ENCODE peak calls at places on chromosomes 6 and 20, in six cellular contexts. Q is chondrocyte; L is GM23248; K is CD4-positive, CD25-positive, alpha-beta regulatory T cell; P is NCI-H1694 treated with DMSO at 0.1 percent for 48 hours; B is stimulated activated CD4-positive, alpha-beta T cell treated with anti-CD3 and anti-CD28 coated beads, Interleukin-15, amount 100 ng/mL, for 1 hour. M is an unnamed sample.

GRCh38 chr6:33947916-33948594 is 144.3 kb upstream of the MLN start:
- DNase-seq in L (no peak), P (no peak), K (no peak), Q (no peak), B (no peak), M (no peak)

GRCh38 chr6:162726997-162727346 is 594 bp downstream of the PRKN start:
- DNase-seq in P (no peak), L (peak; percentile 40), B (no peak), K (peak; percentile 26), Q (no peak), M (no peak)

GRCh38 chr6:36123270-36124139 is 6.8 kb upstream of the MAPK13 start:
- DNase-seq in P (peak; percentile 38), Q (no peak), B (peak; percentile 77), L (peak; percentile 85), K (peak; percentile 95), M (peak; percentile 68)

GRCh38 chr6:3748208-3748701 is 3.3 kb downstream of the PXDC1 start:
- DNase-seq in P (peak; percentile 30), B (no peak), L (peak; percentile 97), K (peak; percentile 37), Q (no peak), M (peak; percentile 79)

GRCh38 chr6:148874698-148875293 is 128.0 kb downstream of the UST start:
- DNase-seq in P (no peak), K (no peak), B (no peak), Q (no peak), L (peak; percentile 62), M (peak; percentile 15)

GRCh38 chr20:32560989-32561830 is 23.9 kb downstream of the NOL4L start:
- DNase-seq in B (no peak), P (no peak), K (no peak), Q (no peak), L (peak; percentile 48), M (no peak)

GRCh38 chr6:107059606-107060005 is 31.6 kb downstream of the MTRES1 start:
- DNase-seq in K (no peak), L (no peak), B (no peak), Q (no peak), P (no peak), M (no peak)

GRCh38 chr6:21742238-21742660 is 148.7 kb downstream of the SOX4 start:
- DNase-seq in B (no peak), L (peak; percentile 65), K (no peak), P (no peak), Q (no peak), M (peak; percentile 96)